ENCODE peak calls at places on chromosomes 12 and 14, in five cellular contexts. B is A549, I is H1, C is K562, O is HepG2. M is an unnamed sample.

GRCh38 chr12:85278598-85279448 is 1.2 kb upstream of the ALX1 start:
- DNase-seq in C (no peak), B (no peak), I (peak; percentile 60), O (no peak), M (no peak)

GRCh38 chr12:19739195-19739776 is 300.0 kb downstream of the AEBP2 start:
- DNase-seq in O (peak; percentile 41), C (peak; percentile 7), B (peak; percentile 50), I (no peak), M (peak; percentile 75)

GRCh38 chr14:63974176-63974575 is 121.4 kb downstream of the SYNE2 start:
- DNase-seq in C (no peak), O (no peak), I (no peak), B (no peak), M (no peak)

GRCh38 chr14:89660183-89660582 is 243.2 kb upstream of the FOXN3 start:
- DNase-seq in O (no peak), I (no peak), C (no peak), B (no peak), M (peak; percentile 84)

GRCh38 chr12:77120156-77120555 is 54.8 kb upstream of the E2F7 start:
- DNase-seq in O (no peak), I (no peak), B (no peak), C (no peak), M (peak; percentile 79)

GRCh38 chr12:116160196-116160595 is 117.3 kb downstream of the MED13L start:
- DNase-seq in B (peak; percentile 43), I (no peak), O (no peak), C (no peak), M (peak; percentile 57)

GRCh38 chr14:96148631-96149030 is 56.0 kb upstream of the BDKRB2 start:
- DNase-seq in C (no peak), B (no peak), I (no peak), O (no peak), M (no peak)

GRCh38 chr14:22558221-22558913 is 30.7 kb downstream of the DAD1 start:
- DNase-seq in I (peak; percentile 84), O (peak; percentile 53), C (no peak), B (no peak), M (no peak)

GRCh38 chr14:52131640-52132320 is 62.9 kb upstream of the NID2 start:
- DNase-seq in C (peak; percentile 58), O (peak; percentile 80), I (peak; percentile 84), B (peak; percentile 82), M (peak; percentile 96)

GRCh38 chr12:113142886-113143329 is 6.6 kb upstream of the CFAP73 start:
- DNase-seq in I (no peak), B (no peak), C (no peak), O (no peak), M (no peak)

GRCh38 chr12:49564241-49565118 is 3.5 kb downstream of the MCRS1 start:
- DNase-seq in O (no peak), B (no peak), I (no peak), C (no peak), M (no peak)

GRCh38 chr14:53955671-53956426 is 776 bp downstream of the BMP4 start:
- DNase-seq in C (no peak), O (peak; percentile 37), B (no peak), I (peak; percentile 84), M (no peak)

GRCh38 chr14:100080206-100080605 is 15.0 kb downstream of the EVL start:
- DNase-seq in I (no peak), C (no peak), B (no peak), O (no peak), M (no peak)

GRCh38 chr14:45253754-45254300 is 825 bp upstream of the MIS18BP1 start:
- DNase-seq in B (peak; percentile 33), I (no peak), O (no peak), C (no peak), M (peak; percentile 26)

GRCh38 chr12:3078086-3078820 is 1.1 kb downstream of the TSPAN9 start:
- DNase-seq in C (no peak), I (no peak), B (peak; percentile 38), O (no peak), M (no peak)

GRCh38 chr12:78028426-78028825 is 197.7 kb downstream of the NAV3 start:
- DNase-seq in B (no peak), C (no peak), O (no peak), I (no peak), M (no peak)

GRCh38 chr12:1532367-1532752 is 62.0 kb downstream of the FBXL14 start:
- DNase-seq in B (no peak), C (no peak), O (no peak), I (no peak), M (no peak)

GRCh38 chr12:49048953-49049352 is 11.6 kb downstream of the KMT2D start:
- DNase-seq in C (no peak), B (no peak), O (no peak), I (no peak), M (no peak)

GRCh38 chr14:105470163-105470811 is 4.3 kb upstream of the CRIP2 start:
- DNase-seq in O (no peak), B (no peak), C (no peak), I (no peak), M (no peak)

GRCh38 chr12:2864198-2864597 is 7.4 kb upstream of the TEX52 start:
- DNase-seq in O (no peak), B (no peak), I (no peak), C (no peak), M (no peak)

GRCh38 chr12:45978108-45978507 is 12.3 kb downstream of the SCAF11 start:
- DNase-seq in O (no peak), B (no peak), C (no peak), I (no peak), M (no peak)

GRCh38 chr14:104187121-104187889 is 48.9 kb downstream of the KIF26A start:
- DNase-seq in O (no peak), B (no peak), C (no peak), I (no peak), M (no peak)

GRCh38 chr14:100067971-100068959 is 3.0 kb downstream of the EVL start:
- DNase-seq in B (no peak), C (peak; percentile 78), I (peak; percentile 33), O (no peak), M (peak; percentile 50)

GRCh38 chr14:55123101-55123500 is 6.0 kb upstream of the LGALS3 start:
- DNase-seq in C (no peak), O (no peak), B (no peak), I (no peak), M (peak; percentile 98)

GRCh38 chr14:22614240-22614799 is 16.2 kb downstream of the ABHD4 start:
- DNase-seq in O (peak; percentile 83), B (peak; percentile 81), C (peak; percentile 18), I (no peak), M (peak; percentile 98)

GRCh38 chr14:95833429-95833828 is 43.2 kb upstream of the TUNAR start:
- DNase-seq in B (no peak), I (no peak), O (no peak), C (peak; percentile 9), M (no peak)

GRCh38 chr14:72301352-72301751 is 369.1 kb downstream of the RGS6 start:
- DNase-seq in O (no peak), C (no peak), I (no peak), B (no peak), M (no peak)

GRCh38 chr12:27304856-27305255 is 27.8 kb upstream of the BMAL2 start:
- DNase-seq in O (no peak), C (no peak), I (no peak), B (no peak), M (no peak)

GRCh38 chr12:77603923-77604322 is 226.8 kb upstream of the NAV3 start:
- DNase-seq in I (no peak), C (no peak), O (no peak), B (no peak), M (no peak)

DNA sequence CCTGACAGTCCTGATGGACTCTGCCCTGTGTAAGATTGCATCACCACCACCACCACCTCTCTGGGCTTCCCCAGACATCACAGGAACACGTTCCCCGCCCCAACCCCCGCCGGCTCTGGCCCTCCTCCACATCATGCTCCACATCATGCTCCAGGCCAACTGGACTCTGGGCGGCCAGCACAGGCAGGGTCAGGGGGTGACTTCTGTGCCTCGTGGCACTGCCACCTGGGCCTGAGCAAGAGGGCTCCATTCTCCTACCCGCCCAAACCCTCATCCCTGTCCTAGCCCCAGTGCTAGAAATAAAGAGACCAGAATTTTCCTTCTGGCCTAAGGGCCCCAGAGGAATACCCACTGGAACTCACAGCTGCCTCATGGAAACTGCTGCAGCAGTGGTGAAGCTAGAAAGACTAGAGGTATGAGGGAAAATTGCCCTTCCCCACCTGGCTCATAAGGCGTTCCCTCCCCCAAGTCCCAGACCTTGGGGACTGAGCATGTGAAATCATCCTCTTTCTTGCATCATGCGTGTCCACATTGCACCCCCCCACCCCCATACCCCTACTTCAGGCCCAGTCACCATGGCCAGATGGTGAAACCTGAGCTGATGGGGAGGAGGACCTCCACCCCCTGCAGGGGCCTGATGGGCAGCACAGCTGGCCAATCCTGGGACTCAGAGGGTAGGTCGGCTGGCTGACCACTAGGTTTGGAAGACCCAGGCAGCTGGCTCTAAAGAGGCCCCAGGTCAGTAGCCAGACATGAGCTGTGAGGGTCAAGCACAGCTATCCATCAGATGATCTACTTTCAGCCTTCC is at the start of gene INHBE:
- DNase-seq in B (no peak), O (peak; percentile 92), I (peak; percentile 95), C (peak; percentile 90), M (peak; percentile 96)
- TF ChIP-seq MAFK in B (no peak), O (no peak), I (peak; percentile 7), C (no peak), M (no peak)

DNA sequence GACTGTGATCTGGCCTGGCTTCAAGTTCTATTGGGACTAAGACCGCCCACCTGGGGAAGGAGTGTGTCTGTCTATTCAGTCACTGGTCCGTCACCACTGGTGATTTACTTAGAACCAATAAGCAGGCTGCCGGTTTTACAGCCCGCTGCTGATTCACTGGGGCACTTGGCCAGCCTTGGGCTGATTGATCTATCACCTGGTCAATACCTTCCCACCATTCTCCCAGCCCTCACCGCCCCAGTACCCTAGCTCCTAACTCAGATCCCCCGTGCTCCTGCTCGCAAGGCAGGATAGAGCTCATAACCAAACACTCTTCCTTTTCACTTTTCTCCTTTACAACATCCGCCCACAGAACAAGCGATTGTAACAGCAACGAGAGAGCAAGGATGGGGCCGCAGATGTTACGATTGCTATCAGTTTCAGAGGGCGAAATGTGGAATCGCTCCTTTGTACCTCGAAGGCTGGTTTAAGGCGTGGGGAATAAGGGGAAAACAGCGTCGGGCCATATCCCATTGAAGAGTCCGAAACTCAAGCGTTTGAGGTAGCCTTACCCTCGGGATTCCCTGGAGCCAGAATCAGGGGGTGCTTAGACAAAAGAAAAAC is 672 bp downstream of the RDH11 start:
- DNase-seq in O (peak; percentile 92), B (peak; percentile 95), C (peak; percentile 85), I (peak; percentile 62), M (peak; percentile 95)
- TF ChIP-seq MAFK in O (no peak), B (no peak), C (no peak), I (no peak), M (no peak)

GRCh38 chr12:103011974-103012763 is 54.7 kb downstream of the ASCL1 start:
- DNase-seq in I (no peak), C (no peak), O (no peak), B (no peak), M (no peak)
- TF ChIP-seq MAFK in I (no peak), C (no peak), O (no peak), B (no peak), M (no peak)

GRCh38 chr12:58262796-58263195 is 321.4 kb downstream of the ATP23 start:
- DNase-seq in C (no peak), O (no peak), I (no peak), B (no peak), M (no peak)

GRCh38 chr12:58269476-58269875 is 328.1 kb downstream of the ATP23 start:
- DNase-seq in B (no peak), O (no peak), C (no peak), I (no peak), M (no peak)

DNA sequence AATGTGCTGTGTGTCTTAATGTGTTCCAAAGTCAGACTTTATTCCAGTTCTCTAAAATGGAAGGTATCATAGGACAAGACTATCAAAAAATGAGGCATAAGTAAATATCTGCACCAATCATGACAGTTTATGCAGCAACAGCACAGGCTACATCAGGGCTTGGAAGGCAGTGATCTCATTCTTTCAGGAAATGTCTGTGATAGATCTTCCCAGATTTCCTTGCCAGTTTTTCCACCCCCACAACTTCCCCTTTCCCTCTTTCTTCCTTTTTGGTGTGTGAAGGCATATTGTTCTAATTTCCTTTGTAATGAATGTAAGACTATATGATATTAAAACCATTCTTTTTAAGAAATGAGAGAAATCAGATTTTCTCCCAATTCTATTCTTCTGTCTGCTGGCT is 326.7 kb downstream of the ATP23 start:
- DNase-seq in O (no peak), C (no peak), I (no peak), B (no peak), M (peak; percentile 18)
- TF ChIP-seq MAFK in O (no peak), C (no peak), I (no peak), B (no peak), M (no peak)

M was measured in IMR-90.